ENCODE peak calls at places on chromosome 3, in six cellular contexts. J is K562, K is WERI-Rb-1, B is body of pancreas, X is vagina, C is stomach. S is an unnamed sample.
A peak's percentile ranks its signal among the peaks of the same experiment; 100 is the strongest.

GRCh38 chr3:50347187-50347813 is 1.8 kb upstream of the ZMYND10 start:
- DNase-seq in J (peak; percentile 31), K (peak; percentile 66), B (peak; percentile 80), X (no peak), C (peak; percentile 77), S (no peak)

GRCh38 chr3:196227629-196228493 is 11.5 kb downstream of the SLC51A start:
- DNase-seq in J (no peak), K (no peak), B (no peak), X (no peak), C (no peak), S (no peak)

GRCh38 chr3:23455775-23456174 is 252.6 kb downstream of the UBE2E2 start:
- DNase-seq in J (no peak), K (no peak), B (no peak), X (no peak), C (no peak), S (peak; percentile 39)

GRCh38 chr3:192879346-192880031 is 38.2 kb downstream of the MB21D2 start:
- DNase-seq in J (no peak), K (no peak), B (no peak), X (no peak), C (no peak), S (peak; percentile 97)

GRCh38 chr3:77039606-77040553 is at the start of gene ROBO2:
- DNase-seq in J (peak; percentile 16), K (peak; percentile 74), B (peak; percentile 11), X (no peak), C (no peak), S (no peak)

GRCh38 chr3:152695810-152696209 is 139.1 kb upstream of the P2RY1 start:
- DNase-seq in J (no peak), K (no peak), B (no peak), X (no peak), C (no peak), S (no peak)

GRCh38 chr3:66572938-66573710 is 72.3 kb upstream of the LRIG1 start:
- DNase-seq in J (no peak), K (peak; percentile 77), B (peak; percentile 18), X (no peak), C (no peak), S (no peak)

GRCh38 chr3:40737343-40737742 is 212.6 kb downstream of the ZNF621 start:
- DNase-seq in J (no peak), K (no peak), B (no peak), X (no peak), C (no peak), S (no peak)

GRCh38 chr3:173529062-173529711 is 131.6 kb downstream of the NLGN1 start:
- DNase-seq in J (no peak), K (peak; percentile 34), B (peak; percentile 26), X (no peak), C (no peak), S (no peak)

GRCh38 chr3:69288161-69288895 is 97.6 kb downstream of the FRMD4B start:
- DNase-seq in J (no peak), K (no peak), B (no peak), X (no peak), C (no peak), S (no peak)

DNA sequence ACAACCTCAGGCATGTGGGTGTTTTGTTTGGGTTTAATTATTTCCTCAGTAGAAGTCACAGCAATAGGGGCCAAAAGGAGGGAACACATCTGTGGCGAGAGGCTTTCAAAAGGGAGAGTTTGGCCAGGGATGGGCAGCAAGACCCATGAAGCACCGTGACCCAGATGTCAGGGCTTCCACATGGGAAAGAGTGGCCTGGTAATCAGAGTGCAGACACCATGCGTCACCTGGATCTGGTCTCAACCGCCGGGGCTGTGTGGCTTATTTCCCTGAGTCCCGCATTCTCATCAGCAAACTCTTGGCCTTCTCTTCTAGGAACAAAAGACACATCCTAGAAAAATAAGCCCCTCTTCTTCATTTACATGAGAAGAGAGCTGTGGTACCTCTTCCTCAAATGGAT is 12.4 kb upstream of the MUSTN1 start:
- DNase-seq in J (no peak), K (no peak), B (no peak), X (no peak), C (no peak), S (no peak)
- H3K36me3 ChIP-seq in J (peaks cover 6% of the 10 kb centered on the region), K (peaks cover 13% of the 10 kb centered on the region), B (peaks cover 5% of the 10 kb centered on the region), X (no peaks in the 10 kb centered on the region), C (peaks cover 70% of the 10 kb centered on the region), S (peaks cover 9% of the 10 kb centered on the region)

GRCh38 chr3:133894334-133895207 is 1.1 kb downstream of the RAB6B start:
- DNase-seq in J (peak; percentile 56), K (no peak), B (peak; percentile 18), X (peak; percentile 87), C (no peak), S (no peak)
- TF ChIP-seq CTCF in J (no peak), K (peak; percentile 7), B (no peak), X (no peak), C (no peak), S (no peak)

DNA sequence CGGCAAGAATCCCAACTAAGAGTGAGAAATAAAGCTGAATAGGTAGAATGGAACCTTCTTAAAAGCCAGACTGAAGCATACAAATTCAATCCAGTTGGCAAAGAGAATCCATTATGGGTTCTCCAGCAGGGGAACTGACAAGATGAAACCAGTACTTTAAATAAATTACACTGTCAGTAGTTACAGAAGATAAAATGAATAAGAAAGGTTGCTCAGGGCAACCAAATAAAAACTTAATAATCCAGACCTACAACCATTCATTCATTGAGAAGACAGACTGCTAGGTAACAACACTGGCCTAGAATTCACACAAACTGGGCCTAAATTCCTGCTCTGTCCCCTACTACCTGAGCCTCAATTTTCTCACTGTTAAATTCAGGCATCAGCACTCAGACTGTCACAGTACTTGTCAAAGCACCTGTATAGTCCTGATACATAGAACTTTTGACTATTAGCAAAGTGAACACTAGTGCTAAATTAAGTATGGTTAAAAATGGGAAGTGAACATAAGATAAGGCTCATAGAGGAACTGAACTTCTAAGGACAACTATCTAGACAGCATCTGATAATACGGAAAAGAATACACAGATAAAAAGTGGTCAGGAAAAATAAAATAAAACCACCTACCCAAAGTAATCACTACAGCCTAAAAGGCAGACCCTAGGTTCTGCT is 6.0 kb downstream of the TBL1XR1 start:
- DNase-seq in J (no peak), K (no peak), B (no peak), X (no peak), C (no peak), S (no peak)
- H3K4me3 ChIP-seq in J (no peak overlapping the region), K (no peak overlapping the region), B (no peak overlapping the region), X (no peak overlapping the region), C (no peak overlapping the region), S (no peak overlapping the region)

GRCh38 chr3:48877671-48878070 is 21.0 kb downstream of the SLC25A20 start:
- DNase-seq in J (no peak), K (no peak), B (no peak), X (no peak), C (no peak), S (no peak)

GRCh38 chr3:48879307-48879993 is 19.2 kb downstream of the SLC25A20 start:
- DNase-seq in J (no peak), K (no peak), B (no peak), X (no peak), C (no peak), S (no peak)

GRCh38 chr3:48881006-48881405 is 17.7 kb downstream of the SLC25A20 start:
- DNase-seq in J (no peak), K (no peak), B (no peak), X (no peak), C (no peak), S (no peak)

GRCh38 chr3:48879994-48880377 is 18.7 kb downstream of the SLC25A20 start:
- DNase-seq in J (no peak), K (no peak), B (no peak), X (no peak), C (no peak), S (no peak)

DNA sequence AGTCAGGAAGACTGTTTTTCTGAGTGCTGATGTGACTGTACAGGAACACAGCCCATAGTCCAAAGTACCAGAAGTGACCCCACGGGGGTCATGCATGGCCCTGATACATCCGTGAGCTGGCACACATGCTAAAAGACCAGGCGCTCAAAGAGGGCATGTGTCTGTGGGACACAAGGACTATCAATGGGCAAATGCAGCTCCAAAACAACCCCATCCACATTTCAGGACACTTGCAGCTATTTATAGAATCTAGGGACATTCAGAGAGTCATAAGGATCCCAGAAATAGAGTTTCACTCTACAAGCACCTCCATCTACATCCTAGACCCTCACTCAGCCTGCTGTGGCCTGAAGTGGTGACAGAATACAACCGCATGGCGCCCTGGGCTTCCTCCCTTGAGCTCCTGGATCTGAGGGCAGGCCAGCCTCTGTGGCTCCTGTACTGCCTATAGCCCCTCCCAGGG is 17.0 kb downstream of the SLC25A20 start:
- DNase-seq in J (no peak), K (no peak), B (no peak), X (no peak), C (no peak), S (no peak)
- H3K36me3 ChIP-seq in J (peaks cover 3% of the 10 kb centered on the region), K (peaks cover 8% of the 10 kb centered on the region), B (no peaks in the 10 kb centered on the region), X (no peaks in the 10 kb centered on the region), C (peaks cover 89% of the 10 kb centered on the region), S (no peaks in the 10 kb centered on the region)

DNA sequence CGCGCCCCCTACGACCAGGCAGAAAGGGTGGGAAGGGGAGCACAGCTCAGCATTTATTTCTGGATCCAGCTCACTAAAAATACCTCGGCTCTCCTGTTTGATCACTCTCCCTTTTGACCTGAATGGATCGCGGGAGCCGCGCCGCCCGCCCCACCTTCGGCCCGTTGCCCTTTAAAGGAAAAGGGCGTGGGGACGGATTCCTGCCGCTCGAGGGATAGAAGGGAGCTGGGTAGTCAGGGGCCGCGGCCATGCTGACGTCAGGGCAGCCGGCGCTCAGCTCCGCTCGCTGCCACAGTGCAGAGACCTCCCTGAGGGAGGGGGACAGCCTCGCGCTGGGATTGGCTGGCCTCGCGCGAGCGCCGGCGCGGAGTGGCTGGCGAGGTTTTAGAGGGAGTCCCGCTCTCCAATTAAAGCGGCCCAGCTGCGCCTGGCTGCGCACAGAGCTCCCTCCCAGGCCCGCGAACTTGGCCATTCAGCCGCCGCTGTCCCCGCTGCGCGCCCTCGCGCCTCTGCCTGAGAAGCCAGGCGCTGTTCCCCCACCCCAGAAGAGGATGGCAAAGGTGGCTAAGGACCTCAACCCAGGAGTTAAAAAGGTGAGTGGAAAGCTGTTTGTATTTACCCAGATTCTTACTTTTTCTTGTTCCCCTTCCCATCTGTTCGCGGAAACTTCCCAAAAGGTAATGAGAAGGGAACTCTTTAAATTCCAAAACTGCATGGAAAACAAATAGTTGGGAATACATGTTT is at the start of gene LMCD1:
- DNase-seq in J (peak; percentile 63), K (peak; percentile 96), B (peak; percentile 96), X (no peak), C (peak; percentile 96), S (peak; percentile 87)
- TF ChIP-seq CTCF in J (no peak), K (no peak), B (no peak), X (no peak), C (no peak), S (peak; percentile 51)

GRCh38 chr3:45917146-45917885 is 25.9 kb upstream of the CXCR6 start:
- DNase-seq in J (no peak), K (no peak), B (no peak), X (no peak), C (no peak), S (no peak)

GRCh38 chr3:45914362-45915077 is 28.2 kb downstream of the CCR9 start:
- DNase-seq in J (no peak), K (no peak), B (no peak), X (no peak), C (no peak), S (no peak)

GRCh38 chr3:45912435-45912834 is 26.1 kb downstream of the CCR9 start:
- DNase-seq in J (no peak), K (no peak), B (no peak), X (no peak), C (no peak), S (no peak)

GRCh38 chr3:45915518-45916231 is 27.6 kb upstream of the CXCR6 start:
- DNase-seq in J (peak; percentile 43), K (no peak), B (no peak), X (no peak), C (peak; percentile 37), S (peak; percentile 68)

GRCh38 chr3:45915080-45915479 is 28.2 kb upstream of the CXCR6 start:
- DNase-seq in J (no peak), K (no peak), B (no peak), X (no peak), C (no peak), S (no peak)
- H3K4me3 ChIP-seq in J (no peak overlapping the region), K (no peak overlapping the region), B (no peak overlapping the region), X (no peak overlapping the region), C (no peak overlapping the region), S (no peak overlapping the region)

GRCh38 chr3:183981990-183982658 is 35.6 kb downstream of the ABCC5 start:
- DNase-seq in J (no peak), K (peak; percentile 35), B (no peak), X (no peak), C (no peak), S (no peak)
- H3K36me3 ChIP-seq in J (peaks cover 82% of the 10 kb centered on the region), K (peaks cover 6% of the 10 kb centered on the region), B (peaks cover 2% of the 10 kb centered on the region), X (no peaks in the 10 kb centered on the region), C (peaks cover 95% of the 10 kb centered on the region), S (peaks cover 3% of the 10 kb centered on the region)

S was measured in BJ.